ENCODE peak calls at places on chromosomes 2 and 18, in ten cellular contexts. R is mammary epithelial cell, G is SK-N-SH, B is GM23248, W is PC-3, J is tibial artery, M is right lobe of liver, E is cardiac muscle cell, O is Peyer's patch, V is fibroblast of lung. T is an unnamed sample.

GRCh38 chr2:158142165-158142564 is 40.5 kb downstream of the UPP2 start:
- DNase-seq in R (no peak), G (no peak), B (no peak), W (no peak), J (no peak), M (no peak), E (no peak), O (no peak), V (no peak), T (no peak)

GRCh38 chr2:20353597-20353996 is 3.0 kb upstream of the PUM2 start:
- DNase-seq in R (peak; percentile 42), G (no peak), B (no peak), W (peak; percentile 18), J (no peak), M (no peak), E (no peak), O (no peak), V (no peak), T (no peak)

GRCh38 chr2:129400825-129401224 is 578.6 kb upstream of the RAB6C start:
- DNase-seq in R (no peak), G (peak; percentile 50), B (no peak), W (no peak), J (no peak), M (no peak), E (no peak), O (no peak), V (no peak), T (no peak)

GRCh38 chr2:217954971-217955740 is 47.6 kb downstream of the TNS1 start:
- DNase-seq in R (no peak), G (no peak), B (no peak), W (no peak), J (peak; percentile 14), M (peak; percentile 29), E (no peak), O (peak; percentile 31), V (no peak), T (peak; percentile 67)

GRCh38 chr2:128817171-128817570 is 498.5 kb upstream of the HS6ST1 start:
- DNase-seq in R (no peak), G (no peak), B (no peak), W (no peak), J (no peak), M (no peak), E (peak; percentile 6), O (no peak), V (no peak), T (no peak)

GRCh38 chr2:8819948-8820347 is 17.5 kb downstream of the KIDINS220 start:
- DNase-seq in R (no peak), G (no peak), B (no peak), W (no peak), J (no peak), M (no peak), E (no peak), O (no peak), V (no peak), T (no peak)

GRCh38 chr18:77249583-77250500 is at the start of gene GALR1:
- DNase-seq in R (peak; percentile 8), G (peak; percentile 29), B (peak; percentile 5), W (no peak), J (no peak), M (no peak), E (no peak), O (no peak), V (no peak), T (no peak)

GRCh38 chr2:219071189-219071816 is 10.6 kb upstream of the IHH start:
- DNase-seq in R (peak; percentile 70), G (no peak), B (peak; percentile 82), W (peak; percentile 78), J (no peak), M (no peak), E (no peak), O (peak; percentile 79), V (no peak), T (no peak)

DNA sequence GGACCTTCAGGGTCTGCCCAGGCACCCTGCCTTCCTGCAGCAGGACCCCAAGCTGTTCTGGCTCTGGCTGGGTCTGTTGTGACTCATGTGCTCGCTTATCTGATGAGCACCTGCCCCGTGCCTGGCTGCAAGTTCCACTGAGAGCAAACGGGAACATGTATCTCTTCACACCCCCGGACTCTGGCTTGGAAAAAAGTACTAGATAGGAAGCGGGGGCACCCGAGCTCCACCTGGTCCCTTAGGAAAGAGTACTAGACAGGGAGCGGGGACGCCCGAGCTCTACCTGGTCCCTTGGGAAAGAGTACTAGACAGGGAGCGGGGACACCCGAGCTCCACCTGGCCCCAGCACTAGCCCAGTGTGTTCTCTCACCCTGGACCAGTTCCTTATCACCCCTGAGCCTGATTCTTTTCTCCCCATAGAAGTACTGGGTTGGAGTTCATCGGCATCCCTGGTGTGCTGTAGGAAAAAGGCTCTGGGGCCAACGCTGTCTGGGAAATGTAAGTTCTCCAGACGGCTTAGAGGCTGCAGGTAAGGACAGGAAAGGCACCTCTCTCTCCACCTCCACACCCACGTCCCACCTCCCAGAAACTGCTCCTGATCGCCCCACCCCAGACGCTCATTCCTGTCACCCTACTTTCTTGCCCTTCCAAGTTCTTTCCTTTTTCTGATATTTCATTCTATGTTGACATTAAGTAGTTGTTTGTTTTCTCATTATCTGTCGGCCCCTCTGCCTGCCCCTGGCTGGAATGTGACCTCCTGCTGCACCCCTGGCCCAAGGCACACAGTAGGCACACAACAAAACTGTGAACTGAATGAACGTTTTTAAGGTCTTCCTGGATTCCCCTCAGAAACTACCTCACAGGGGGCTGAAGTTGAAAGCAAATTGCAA is 40.2 kb downstream of the HDAC4 start:
- DNase-seq in R (no peak), G (no peak), B (no peak), W (no peak), J (no peak), M (no peak), E (no peak), O (peak; percentile 42), V (no peak), T (no peak)
- H3K4me1 ChIP-seq in R (no peaks in the 10 kb centered on the region), G (peaks cover 27% of the 10 kb centered on the region), B (peaks cover 17% of the 10 kb centered on the region), W (no peaks in the 10 kb centered on the region), J (peaks cover 1% of the 10 kb centered on the region), M (no peaks in the 10 kb centered on the region), E (peaks cover 7% of the 10 kb centered on the region), O (no peaks in the 10 kb centered on the region), V (no peaks in the 10 kb centered on the region), T (no peaks in the 10 kb centered on the region)

DNA sequence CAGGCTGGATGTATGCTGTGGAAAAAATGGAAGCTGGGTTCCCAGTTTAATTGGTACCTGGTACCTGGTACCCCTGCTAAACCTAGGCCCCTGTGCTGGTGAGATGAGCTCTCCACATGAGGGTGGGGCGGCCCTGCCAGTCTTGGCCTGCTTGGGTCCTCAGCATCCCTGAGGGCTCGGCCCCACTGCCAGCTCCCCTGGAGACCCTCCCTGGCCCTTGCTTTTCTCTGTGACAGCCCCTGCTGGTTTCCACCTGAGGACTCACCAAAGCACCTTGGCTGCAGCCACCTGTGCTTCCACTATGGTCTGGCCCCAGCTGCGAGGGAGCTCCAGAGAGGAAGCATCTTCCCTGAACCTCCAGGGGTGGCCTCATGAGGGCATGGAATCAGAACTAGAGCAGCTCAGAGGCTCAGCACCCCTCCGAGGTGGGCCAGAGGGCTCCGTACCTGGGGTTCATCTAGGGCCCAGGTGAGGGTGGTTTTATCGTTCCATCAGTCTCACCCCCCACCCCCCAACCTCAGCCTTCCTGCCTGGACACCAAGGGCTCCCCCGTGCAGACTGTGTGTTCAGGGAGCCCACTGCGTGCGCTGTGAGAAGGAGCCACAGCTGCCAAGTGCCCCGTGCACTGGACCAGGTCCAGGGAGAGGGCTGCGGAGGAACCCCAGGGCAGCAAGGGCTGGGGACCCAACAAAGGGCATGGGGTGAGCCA is 23.7 kb upstream of the HDAC4 start:
- DNase-seq in R (no peak), G (no peak), B (no peak), W (no peak), J (no peak), M (no peak), E (no peak), O (no peak), V (no peak), T (no peak)
- H3K27me3 ChIP-seq in R (no peaks in the 10 kb centered on the region), G (no peaks in the 10 kb centered on the region), B (no peaks in the 10 kb centered on the region), W (peaks cover 42% of the 10 kb centered on the region), J (no peaks in the 10 kb centered on the region), M (no peaks in the 10 kb centered on the region), E (no peaks in the 10 kb centered on the region), O (no peaks in the 10 kb centered on the region), V (peaks cover 5% of the 10 kb centered on the region), T (no peaks in the 10 kb centered on the region)

DNA sequence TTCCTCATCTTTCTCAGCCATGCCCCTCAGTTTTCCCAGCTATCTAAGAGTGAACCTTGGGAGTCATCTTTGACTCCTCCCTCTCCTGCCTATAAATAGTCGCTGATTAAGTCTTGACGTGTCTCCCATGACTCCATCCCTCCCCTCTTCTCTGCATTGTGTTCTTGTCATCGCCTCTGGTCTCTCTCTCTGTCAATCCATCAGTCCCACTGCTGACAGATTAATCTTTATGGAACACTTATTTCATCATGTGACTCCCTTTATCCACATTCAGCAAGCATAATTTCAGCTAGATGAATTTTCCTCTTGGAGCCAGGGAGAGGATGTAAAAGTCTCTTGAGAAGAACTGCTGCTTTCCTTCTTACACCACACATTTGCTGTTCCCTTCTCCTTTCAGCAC is 9.4 kb downstream of the ADAM23 start:
- DNase-seq in R (peak; percentile 45), G (no peak), B (peak; percentile 8), W (peak; percentile 16), J (no peak), M (no peak), E (peak; percentile 2), O (no peak), V (no peak), T (no peak)
- H3K4me1 ChIP-seq in R (peaks cover 5% of the 10 kb centered on the region), G (no peaks in the 10 kb centered on the region), B (no peaks in the 10 kb centered on the region), W (no peaks in the 10 kb centered on the region), J (no peaks in the 10 kb centered on the region), M (no peaks in the 10 kb centered on the region), E (peaks cover 6% of the 10 kb centered on the region), O (no peaks in the 10 kb centered on the region), V (no peaks in the 10 kb centered on the region), T (no peaks in the 10 kb centered on the region)

GRCh38 chr2:239818086-239818485 is 207.1 kb downstream of the NDUFA10 start:
- DNase-seq in R (no peak), G (no peak), B (no peak), W (no peak), J (no peak), M (peak; percentile 26), E (no peak), O (no peak), V (no peak), T (no peak)

GRCh38 chr2:239820836-239821693 is 204.1 kb downstream of the NDUFA10 start:
- DNase-seq in R (no peak), G (no peak), B (no peak), W (no peak), J (no peak), M (no peak), E (no peak), O (peak; percentile 45), V (no peak), T (peak; percentile 57)

GRCh38 chr2:239818531-239819011 is 206.6 kb downstream of the NDUFA10 start:
- DNase-seq in R (no peak), G (no peak), B (no peak), W (no peak), J (no peak), M (peak; percentile 44), E (no peak), O (no peak), V (no peak), T (peak; percentile 48)

GRCh38 chr2:239819974-239820555 is 205.1 kb downstream of the NDUFA10 start:
- DNase-seq in R (no peak), G (peak; percentile 64), B (no peak), W (no peak), J (no peak), M (no peak), E (peak; percentile 7), O (no peak), V (no peak), T (peak; percentile 58)

DNA sequence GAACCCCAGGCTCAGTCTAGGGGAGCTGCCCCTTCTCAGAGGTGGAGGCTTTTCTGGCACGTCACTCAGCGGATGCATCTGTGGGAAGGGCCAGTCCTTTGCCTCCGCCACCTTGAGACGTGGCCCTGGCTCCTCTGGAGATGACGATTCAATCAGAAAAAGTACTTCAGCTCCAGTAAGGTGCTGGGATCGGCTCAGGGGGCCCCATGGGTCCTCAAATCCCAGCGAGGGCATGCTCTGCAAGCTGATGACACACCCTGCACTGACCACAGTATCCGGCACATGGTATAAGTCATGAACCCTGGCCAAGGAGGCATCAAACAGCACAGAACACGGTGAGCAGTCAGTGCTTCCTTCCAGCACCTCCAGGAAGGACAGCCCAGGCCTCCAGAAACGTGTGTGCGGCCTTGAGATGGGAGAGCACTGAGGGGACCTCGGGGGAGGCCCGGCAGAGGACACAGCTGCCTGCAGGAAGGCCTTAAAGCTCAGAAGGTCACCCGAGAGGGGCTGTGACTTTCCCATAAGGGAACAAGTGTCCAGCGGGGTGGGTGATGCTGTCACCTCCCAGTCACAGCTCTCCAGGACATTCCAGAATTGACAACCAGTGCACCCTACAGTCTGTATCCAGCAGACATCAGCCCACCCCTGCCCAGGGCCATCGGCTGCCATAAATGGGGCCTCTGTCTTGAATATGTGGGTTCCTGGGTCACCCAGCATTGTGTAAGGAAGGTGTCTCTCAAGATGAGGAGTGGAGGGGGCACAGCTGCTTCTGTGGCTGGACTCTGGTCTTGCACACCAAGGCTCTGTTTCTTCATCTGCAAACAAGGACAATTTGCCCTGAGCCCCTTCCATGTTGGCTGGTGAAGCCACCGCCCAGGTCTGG is 205.8 kb downstream of the NDUFA10 start:
- DNase-seq in R (no peak), G (no peak), B (peak; percentile 10), W (no peak), J (no peak), M (no peak), E (no peak), O (peak; percentile 30), V (no peak), T (peak; percentile 51)
- H3K27me3 ChIP-seq in R (no peaks in the 10 kb centered on the region), G (no peaks in the 10 kb centered on the region), B (no peaks in the 10 kb centered on the region), W (peaks cover 18% of the 10 kb centered on the region), J (no peaks in the 10 kb centered on the region), M (no peaks in the 10 kb centered on the region), E (no peaks in the 10 kb centered on the region), O (no peaks in the 10 kb centered on the region), V (no peaks in the 10 kb centered on the region), T (no peaks in the 10 kb centered on the region)

T was measured in upper lobe of right lung.